ENCODE peak calls at places on chromosome 4, in four cellular contexts. Y is HepG2, H is IMR-90, N is heart left ventricle. X is an unnamed sample. For H3K9me3 and H3K4me1, the result is how much of the 10 kb centered on the place peaks cover.

GRCh38 chr4:1416051-1416947 is 10.1 kb upstream of the NKX1-1 start:
- DNase-seq in Y (no peak), H (no peak), N (no peak), X (no peak)

GRCh38 chr4:148834804-148835598 is 392.8 kb upstream of the NR3C2 start:
- DNase-seq in Y (no peak), H (peak), N (no peak), X (no peak)

GRCh38 chr4:108270466-108271450 is 102.0 kb upstream of the LEF1 start:
- DNase-seq in Y (no peak), H (peak), N (no peak), X (no peak)

GRCh38 chr4:69523385-69524132 is 27.9 kb upstream of the UGT2B4 start:
- DNase-seq in Y (no peak), H (no peak), N (no peak), X (no peak)

GRCh38 chr4:42412251-42412650 is 15.0 kb downstream of the SHISA3 start:
- DNase-seq in Y (no peak), H (peak), N (no peak), X (no peak)

GRCh38 chr4:61193863-61194262 is 6.3 kb upstream of the ADGRL3 start:
- DNase-seq in Y (no peak), H (no peak), N (no peak), X (no peak)

GRCh38 chr4:59612235-59612634 is 1587.9 kb upstream of the ADGRL3 start:
- DNase-seq in Y (no peak), H (peak), N (no peak), X (no peak)

GRCh38 chr4:177016541-177017141 is 223.9 kb upstream of the VEGFC start:
- DNase-seq in Y (no peak), H (peak), N (no peak), X (no peak)

GRCh38 chr4:138749303-138749702 is 266.3 kb upstream of the NOCT start:
- DNase-seq in Y (no peak), H (peak), N (no peak), X (no peak)

GRCh38 chr4:128354205-128354821 is 66.7 kb upstream of the PGRMC2 start:
- DNase-seq in Y (peak), H (peak), N (peak), X (no peak)

GRCh38 chr4:66157594-66157993 is 487.3 kb upstream of the EPHA5 start:
- DNase-seq in Y (no peak), H (no peak), N (no peak), X (no peak)

GRCh38 chr4:174154455-174154854 is 129.0 kb downstream of the FBXO8 start:
- DNase-seq in Y (no peak), H (peak), N (no peak), X (peak)

GRCh38 chr4:25908491-25908901 is 5.5 kb upstream of the SMIM20 start:
- DNase-seq in Y (peak), H (peak), N (no peak), X (no peak)

GRCh38 chr4:3313139-3313538 is 20.3 kb downstream of the RGS12 start:
- DNase-seq in Y (no peak), H (no peak), N (peak), X (no peak)

GRCh38 chr4:184166736-184167135 is 50.9 kb downstream of the ENPP6 start:
- DNase-seq in Y (no peak), H (no peak), N (no peak), X (no peak)

GRCh38 chr4:62324215-62324614 is 1124.1 kb downstream of the ADGRL3 start:
- DNase-seq in Y (no peak), H (no peak), N (no peak), X (no peak)

GRCh38 chr4:41678086-41678485 is 70.4 kb downstream of the PHOX2B start:
- DNase-seq in Y (no peak), H (peak), N (no peak), X (no peak)

GRCh38 chr4:108155373-108155772 is 13.4 kb downstream of the LEF1 start:
- DNase-seq in Y (no peak), H (peak), N (no peak), X (no peak)

GRCh38 chr4:87030124-87030523 is 95.3 kb downstream of the AFF1 start:
- DNase-seq in Y (no peak), H (no peak), N (no peak), X (no peak)

DNA sequence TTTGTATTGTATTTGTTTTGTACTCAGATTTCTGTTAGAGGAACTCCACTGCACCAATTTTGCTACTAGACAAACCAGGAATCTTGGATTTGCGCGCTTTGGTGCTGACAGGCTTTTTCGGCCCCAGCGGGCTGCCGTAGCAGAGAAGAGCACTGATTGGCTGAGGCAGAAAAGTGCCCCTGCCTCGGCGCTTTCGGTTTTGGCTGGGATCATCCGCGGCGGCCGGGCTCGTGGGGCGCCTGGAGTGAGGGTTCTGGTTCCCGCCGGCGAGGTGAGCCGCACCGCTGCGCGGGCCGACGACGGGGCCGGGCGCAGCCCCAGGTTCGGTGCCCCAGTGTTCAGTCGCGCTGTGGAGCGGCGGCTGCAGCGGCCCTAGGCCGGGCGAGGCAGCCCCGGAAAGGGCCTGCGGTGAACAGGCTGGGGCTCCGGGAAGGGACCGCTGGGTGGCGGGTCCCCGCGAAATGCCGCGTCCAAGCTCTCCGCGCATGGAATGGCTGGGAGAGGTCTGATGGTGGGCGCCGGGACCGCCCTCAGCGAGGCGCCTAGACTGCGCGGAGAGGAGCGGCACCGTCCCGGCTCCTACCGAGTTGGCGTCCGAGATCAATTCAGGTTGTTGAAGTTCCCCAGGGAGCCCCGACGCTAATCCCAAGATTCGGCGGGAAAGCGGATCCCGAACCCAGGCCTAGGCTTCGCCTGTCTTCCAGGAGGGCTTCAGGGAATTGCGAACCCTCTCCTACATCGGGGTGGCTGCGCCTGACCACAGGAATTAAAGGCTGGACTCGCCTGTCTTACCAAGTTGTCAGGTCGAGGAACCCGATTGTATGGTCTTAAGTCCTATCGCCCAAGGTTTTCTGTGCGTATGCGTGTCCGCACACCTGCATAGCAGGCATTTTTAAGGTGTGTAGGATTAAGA is at the start of gene LSM6:
- DNase-seq in Y (peak), H (peak), N (peak), X (peak)
- TF ChIP-seq POLR2A in Y (peak), H (no peak), N (peak), X (peak)

DNA sequence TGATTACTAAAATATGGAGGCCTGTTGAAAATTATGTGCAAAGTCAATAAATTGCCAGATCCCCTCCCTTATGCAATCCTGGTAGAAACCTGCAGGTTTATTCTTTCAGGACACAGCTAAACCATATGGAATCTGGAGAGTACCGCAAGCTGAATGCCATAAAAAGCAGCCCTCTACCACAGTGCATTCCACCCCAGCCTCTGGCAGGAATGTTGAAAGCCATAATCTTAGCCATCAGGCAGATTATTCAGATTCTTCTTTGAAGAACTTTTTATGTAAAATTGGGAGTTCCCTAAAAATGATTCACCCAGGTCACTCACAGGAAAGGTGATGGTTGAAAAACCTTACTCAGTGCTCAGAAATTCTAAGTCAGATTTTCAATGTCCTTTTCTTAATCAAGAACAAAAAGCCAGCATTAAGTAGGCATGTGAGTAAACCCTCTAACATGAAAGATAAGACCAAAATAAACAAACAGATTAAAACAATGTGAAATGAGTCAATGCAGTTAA is 227.1 kb downstream of the FSTL5 start:
- DNase-seq in Y (no peak), H (peak), N (no peak), X (no peak)
- H3K9me3 ChIP-seq in Y (under half), H (under half), N (under half), X (under half)

GRCh38 chr4:159284733-159285132 is 181.9 kb downstream of the RAPGEF2 start:
- DNase-seq in Y (no peak), H (no peak), N (no peak), X (no peak)

GRCh38 chr4:159281781-159282180 is 178.9 kb downstream of the RAPGEF2 start:
- DNase-seq in Y (no peak), H (peak), N (no peak), X (no peak)

GRCh38 chr4:159282944-159283343 is 180.1 kb downstream of the RAPGEF2 start:
- DNase-seq in Y (peak), H (no peak), N (no peak), X (no peak)

GRCh38 chr4:159280442-159281172 is 177.7 kb downstream of the RAPGEF2 start:
- DNase-seq in Y (peak), H (no peak), N (no peak), X (no peak)

DNA sequence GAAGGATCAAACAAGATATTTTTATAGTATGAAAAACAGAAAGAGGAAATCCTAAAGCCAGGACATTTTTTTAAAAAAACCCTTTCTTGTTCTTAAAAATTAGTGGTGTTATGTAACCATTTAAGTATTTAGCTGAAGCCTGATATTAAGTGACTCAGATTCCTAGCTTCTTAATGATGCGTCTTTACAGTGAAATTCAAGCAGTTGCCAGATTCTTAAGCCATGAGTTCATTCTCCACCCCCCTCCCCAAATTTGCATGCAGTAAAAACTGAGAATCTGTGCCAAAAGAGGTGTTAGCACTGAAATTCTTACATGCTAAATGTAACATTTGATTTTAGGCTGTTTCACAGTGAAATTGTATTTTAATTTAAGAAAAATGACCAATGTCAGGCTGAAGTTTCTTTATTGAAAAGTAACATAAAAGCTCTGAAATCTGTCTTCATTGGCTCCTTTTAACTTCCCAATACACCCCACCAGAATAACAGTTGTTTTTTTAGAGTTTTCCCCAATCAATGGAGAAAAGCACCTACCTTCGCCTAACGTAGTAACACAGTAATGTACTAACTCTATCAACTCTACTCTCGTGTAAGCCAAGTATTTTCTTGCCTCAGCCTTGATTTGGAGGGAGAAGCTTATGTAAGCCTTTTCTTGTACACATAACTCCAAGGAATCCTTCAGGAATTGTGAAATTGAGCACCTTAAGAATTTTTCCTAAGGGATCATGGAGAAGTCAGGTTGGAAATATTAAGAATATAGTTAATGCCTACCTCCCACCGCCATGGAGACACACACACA is 181.0 kb downstream of the RAPGEF2 start:
- DNase-seq in Y (no peak), H (peak), N (no peak), X (no peak)
- H3K4me1 ChIP-seq in Y (half or more), H (under half), N (half or more), X (under half)

GRCh38 chr4:168831919-168832745 is 177.9 kb downstream of the CBR4 start:
- DNase-seq in Y (peak), H (peak), N (peak), X (peak)
- TF ChIP-seq POLR2A in Y (no peak), H (peak), N (peak), X (peak)

DNA sequence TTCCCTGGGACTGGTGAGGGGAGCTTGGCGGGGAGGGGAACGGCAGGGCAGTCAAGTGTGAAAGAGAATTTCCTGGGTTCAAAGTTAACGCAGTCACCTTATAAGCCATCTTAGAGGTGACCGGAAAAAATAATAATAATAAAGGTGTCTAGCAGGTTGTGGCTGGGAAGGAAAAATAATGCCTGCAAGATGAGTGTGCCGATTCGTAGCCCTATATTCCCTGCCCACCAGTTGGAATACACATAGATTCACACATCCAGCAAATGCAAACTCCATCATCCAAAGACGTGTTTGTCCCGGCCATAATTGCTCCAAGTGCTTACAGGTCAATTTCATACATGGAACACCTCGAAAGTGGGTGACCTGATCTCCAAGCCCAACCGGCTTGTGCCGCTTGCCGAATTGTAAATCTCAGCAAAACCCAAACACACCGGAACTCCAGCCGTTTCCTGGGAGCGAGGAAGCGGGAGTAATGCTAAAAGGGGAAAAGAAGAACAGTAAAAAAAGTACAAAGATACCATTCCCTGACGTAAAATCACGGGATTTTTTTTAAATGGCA is 1.3 kb upstream of the FAT1 start:
- DNase-seq in Y (no peak), H (peak), N (no peak), X (no peak)
- H3K9me3 ChIP-seq in Y (under half), H (under half), N (under half), X (under half)

GRCh38 chr4:7894098-7894676 is 45.5 kb downstream of the AFAP1 start:
- DNase-seq in Y (peak), H (no peak), N (no peak), X (no peak)
- H3K4me1 ChIP-seq in Y (under half), H (under half), N (under half), X (under half)